ENCODE peak calls at places on chromosomes 4 and X, in eight cellular contexts. One of them, this sample, is unnamed. For H3K4me1, the result is how much of the 10 kb centered on the place peaks cover.

GRCh38 chr4:108540536-108540935 is 79.8 kb upstream of the RPL34 start:
- DNase-seq in ovary: no peak
- DNase-seq in GM12878: no peak
- DNase-seq in SK-N-SH: no peak
- DNase-seq in transverse colon: no peak
- DNase-seq in sigmoid colon: no peak
- DNase-seq in stomach: no peak
- DNase-seq in K562: no peak
- DNase-seq in this sample: no peak

GRCh38 chrX:70253377-70254062 is 6.5 kb downstream of the P2RY4 start:
- DNase-seq in K562: no peak
- DNase-seq in GM12878: no peak
- DNase-seq in sigmoid colon: no peak
- DNase-seq in SK-N-SH: no peak
- DNase-seq in ovary: no peak
- DNase-seq in transverse colon: no peak
- DNase-seq in stomach: no peak
- DNase-seq in this sample: no peak

GRCh38 chrX:150573702-150574101 is 5.3 kb downstream of the MTM1 start:
- DNase-seq in transverse colon: peak
- DNase-seq in sigmoid colon: no peak
- DNase-seq in K562: no peak
- DNase-seq in GM12878: no peak
- DNase-seq in stomach: no peak
- DNase-seq in ovary: no peak
- DNase-seq in SK-N-SH: no peak
- DNase-seq in this sample: no peak

GRCh38 chrX:11665144-11666040 is at the start of gene ARHGAP6:
- DNase-seq in SK-N-SH: peak
- DNase-seq in ovary: peak
- DNase-seq in GM12878: no peak
- DNase-seq in transverse colon: peak
- DNase-seq in stomach: no peak
- DNase-seq in sigmoid colon: peak
- DNase-seq in K562: no peak
- DNase-seq in this sample: no peak

GRCh38 chr4:108043536-108043935 is 53.8 kb downstream of the HADH start:
- DNase-seq in GM12878: no peak
- DNase-seq in ovary: no peak
- DNase-seq in K562: no peak
- DNase-seq in SK-N-SH: peak
- DNase-seq in sigmoid colon: no peak
- DNase-seq in transverse colon: no peak
- DNase-seq in stomach: no peak
- DNase-seq in this sample: no peak

GRCh38 chr4:161522031-161522430 is 641.8 kb downstream of the FSTL5 start:
- DNase-seq in stomach: no peak
- DNase-seq in GM12878: no peak
- DNase-seq in sigmoid colon: no peak
- DNase-seq in K562: no peak
- DNase-seq in transverse colon: no peak
- DNase-seq in SK-N-SH: no peak
- DNase-seq in ovary: no peak
- DNase-seq in this sample: no peak

GRCh38 chrX:30951003-30951402 is 61.9 kb upstream of the TAB3 start:
- DNase-seq in SK-N-SH: no peak
- DNase-seq in stomach: no peak
- DNase-seq in ovary: no peak
- DNase-seq in transverse colon: no peak
- DNase-seq in GM12878: no peak
- DNase-seq in K562: no peak
- DNase-seq in sigmoid colon: no peak
- DNase-seq in this sample: no peak

GRCh38 chr4:155758500-155759371 is at the start of gene GUCY1B1:
- DNase-seq in SK-N-SH: peak
- DNase-seq in ovary: peak
- DNase-seq in transverse colon: peak
- DNase-seq in stomach: peak
- DNase-seq in K562: peak
- DNase-seq in GM12878: peak
- DNase-seq in sigmoid colon: peak
- DNase-seq in this sample: peak

GRCh38 chr4:91681544-91681943 is 622.2 kb upstream of the GRID2 start:
- DNase-seq in K562: no peak
- DNase-seq in sigmoid colon: no peak
- DNase-seq in stomach: no peak
- DNase-seq in transverse colon: no peak
- DNase-seq in GM12878: no peak
- DNase-seq in ovary: no peak
- DNase-seq in SK-N-SH: no peak
- DNase-seq in this sample: no peak

DNA sequence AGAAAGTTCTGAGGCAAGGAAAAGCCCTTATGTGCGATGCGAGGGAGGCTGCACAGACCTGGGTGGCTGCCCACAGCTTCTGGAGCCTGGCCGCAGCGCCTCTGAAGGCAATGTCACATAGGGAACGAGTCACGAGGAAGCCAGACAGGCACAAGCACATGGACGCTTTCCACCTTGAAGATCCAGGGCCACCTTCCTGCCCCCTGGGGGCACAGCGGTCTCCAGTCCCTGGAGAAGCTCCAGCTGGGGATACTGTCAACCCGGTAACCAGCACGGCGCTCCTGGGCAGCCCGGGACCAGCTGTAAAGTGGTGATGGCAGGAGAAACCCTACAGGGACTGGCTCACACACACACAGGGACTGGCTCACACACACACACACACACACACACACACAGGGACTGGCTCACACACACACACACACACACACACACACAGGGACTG is 69.7 kb downstream of the MTNR1A start:
- DNase-seq in sigmoid colon: no peak
- DNase-seq in ovary: no peak
- DNase-seq in K562: no peak
- DNase-seq in stomach: no peak
- DNase-seq in GM12878: no peak
- DNase-seq in transverse colon: no peak
- DNase-seq in SK-N-SH: peak
- DNase-seq in this sample: no peak
- H3K4me3 ChIP-seq in sigmoid colon: no peak
- H3K4me3 ChIP-seq in ovary: peak
- H3K4me3 ChIP-seq in K562: no peak
- H3K4me3 ChIP-seq in stomach: peak
- H3K4me3 ChIP-seq in GM12878: no peak
- H3K4me3 ChIP-seq in transverse colon: peak
- H3K4me3 ChIP-seq in SK-N-SH: peak
- H3K4me3 ChIP-seq in this sample: peak

DNA sequence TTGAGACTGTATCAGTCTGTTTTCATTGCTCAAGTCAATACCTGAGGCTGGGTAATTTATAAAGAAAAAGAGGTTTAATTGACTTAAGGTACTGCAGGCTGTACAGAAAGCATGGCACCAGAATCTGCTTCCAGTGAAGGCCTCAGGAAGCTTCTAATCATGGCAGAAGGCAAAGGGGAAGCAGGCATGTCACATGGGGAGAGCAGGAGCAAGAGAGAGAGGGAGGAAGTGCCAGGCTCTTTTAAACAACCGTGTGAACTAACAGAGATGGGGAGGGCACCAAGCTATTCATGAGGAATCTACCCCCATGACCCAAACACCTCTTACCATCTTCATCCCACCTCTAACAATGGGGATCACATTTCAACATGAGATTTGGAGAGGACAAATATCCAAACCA is 7.2 kb upstream of the TMEM131L start:
- DNase-seq in ovary: no peak
- DNase-seq in sigmoid colon: no peak
- DNase-seq in GM12878: no peak
- DNase-seq in transverse colon: no peak
- DNase-seq in K562: no peak
- DNase-seq in stomach: no peak
- DNase-seq in SK-N-SH: no peak
- DNase-seq in this sample: no peak
- TF ChIP-seq EP300 in ovary: no peak
- TF ChIP-seq EP300 in sigmoid colon: no peak
- TF ChIP-seq EP300 in GM12878: no peak
- TF ChIP-seq EP300 in transverse colon: no peak
- TF ChIP-seq EP300 in K562: no peak
- TF ChIP-seq EP300 in stomach: no peak
- TF ChIP-seq EP300 in SK-N-SH: no peak
- TF ChIP-seq EP300 in this sample: no peak

DNA sequence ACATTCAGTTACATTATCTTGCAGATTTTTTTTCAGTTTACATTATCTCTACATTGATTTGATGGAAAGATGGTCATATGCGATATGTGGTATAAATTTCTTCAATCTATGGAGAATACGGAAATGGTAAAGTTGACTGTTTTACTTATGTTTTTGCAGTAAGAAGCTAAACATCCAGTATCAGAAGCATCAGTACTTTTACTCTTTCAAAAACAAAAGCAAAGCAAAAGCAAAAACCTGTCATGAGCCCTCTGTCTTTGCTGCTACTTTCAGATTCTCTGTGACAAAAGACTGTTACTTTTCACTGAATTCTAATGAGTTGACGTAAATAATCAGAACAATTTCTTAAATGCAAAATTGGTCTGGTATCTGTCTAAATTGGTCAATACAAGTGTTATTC is 52.4 kb upstream of the UCP1 start:
- DNase-seq in GM12878: no peak
- DNase-seq in ovary: no peak
- DNase-seq in sigmoid colon: no peak
- DNase-seq in K562: no peak
- DNase-seq in transverse colon: no peak
- DNase-seq in SK-N-SH: no peak
- DNase-seq in stomach: no peak
- DNase-seq in this sample: no peak
- H3K4me1 ChIP-seq in GM12878: under half
- H3K4me1 ChIP-seq in ovary: under half
- H3K4me1 ChIP-seq in sigmoid colon: under half
- H3K4me1 ChIP-seq in K562: under half
- H3K4me1 ChIP-seq in transverse colon: under half
- H3K4me1 ChIP-seq in SK-N-SH: under half
- H3K4me1 ChIP-seq in stomach: under half
- H3K4me1 ChIP-seq in this sample: under half

GRCh38 chrX:134171661-134172587 is 65.1 kb upstream of the CCDC160 start:
- DNase-seq in transverse colon: no peak
- DNase-seq in K562: no peak
- DNase-seq in ovary: peak
- DNase-seq in stomach: peak
- DNase-seq in GM12878: no peak
- DNase-seq in SK-N-SH: peak
- DNase-seq in sigmoid colon: no peak
- DNase-seq in this sample: no peak
- H3K4me3 ChIP-seq in transverse colon: peak
- H3K4me3 ChIP-seq in K562: no peak
- H3K4me3 ChIP-seq in ovary: peak
- H3K4me3 ChIP-seq in stomach: peak
- H3K4me3 ChIP-seq in GM12878: no peak
- H3K4me3 ChIP-seq in SK-N-SH: no peak
- H3K4me3 ChIP-seq in sigmoid colon: peak
- H3K4me3 ChIP-seq in this sample: peak

DNA sequence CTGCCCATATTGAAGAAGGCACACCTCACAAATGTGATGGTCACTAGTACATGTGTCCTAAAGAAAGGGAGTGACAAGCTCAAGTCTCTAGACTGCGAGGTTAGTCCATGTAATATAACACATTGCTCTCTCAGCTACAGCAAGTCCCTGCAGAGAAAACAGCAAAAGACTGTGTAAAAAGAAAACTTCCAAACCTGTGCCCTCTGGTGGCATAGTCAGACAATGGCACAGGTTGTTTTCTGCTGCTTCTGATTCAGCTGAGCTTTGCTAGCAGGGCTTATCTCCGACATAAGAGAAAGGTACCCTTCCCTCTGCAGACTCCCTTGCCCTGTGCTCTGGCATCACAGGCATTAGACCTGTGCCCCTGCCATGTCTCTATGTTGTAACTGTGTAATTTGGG is 1.4 kb upstream of the SERPINA7 start:
- DNase-seq in GM12878: no peak
- DNase-seq in SK-N-SH: no peak
- DNase-seq in K562: no peak
- DNase-seq in transverse colon: no peak
- DNase-seq in ovary: no peak
- DNase-seq in stomach: no peak
- DNase-seq in sigmoid colon: no peak
- DNase-seq in this sample: no peak
- TF ChIP-seq EP300 in GM12878: no peak
- TF ChIP-seq EP300 in SK-N-SH: no peak
- TF ChIP-seq EP300 in K562: no peak
- TF ChIP-seq EP300 in transverse colon: no peak
- TF ChIP-seq EP300 in ovary: no peak
- TF ChIP-seq EP300 in stomach: no peak
- TF ChIP-seq EP300 in sigmoid colon: no peak
- TF ChIP-seq EP300 in this sample: no peak

This sample was measured in esophagus muscularis mucosa.